ENCODE peak calls at places on chromosomes 1 and 21, in six cellular contexts. One of them, this sample, is unnamed.

GRCh38 chr1:215539803-215540575 is 27.1 kb upstream of the KCTD3 start:
- DNase-seq in breast epithelium: peak; percentile 64
- DNase-seq in thoracic aorta: no peak
- DNase-seq in bronchial epithelial cell: no peak
- DNase-seq in esophagus muscularis mucosa: no peak
- DNase-seq in epithelial cell of esophagus: no peak
- DNase-seq in this sample: peak; percentile 32

GRCh38 chr1:216064643-216065042 is 358.6 kb downstream of the USH2A start:
- DNase-seq in breast epithelium: no peak
- DNase-seq in epithelial cell of esophagus: peak; percentile 81
- DNase-seq in thoracic aorta: no peak
- DNase-seq in bronchial epithelial cell: peak; percentile 69
- DNase-seq in esophagus muscularis mucosa: no peak
- DNase-seq in this sample: no peak

GRCh38 chr1:3146458-3146857 is 77.5 kb downstream of the PRDM16 start:
- DNase-seq in bronchial epithelial cell: no peak
- DNase-seq in thoracic aorta: no peak
- DNase-seq in breast epithelium: no peak
- DNase-seq in epithelial cell of esophagus: no peak
- DNase-seq in esophagus muscularis mucosa: no peak
- DNase-seq in this sample: no peak

GRCh38 chr1:74205236-74205635 is 7.2 kb downstream of the FPGT start:
- DNase-seq in esophagus muscularis mucosa: no peak
- DNase-seq in thoracic aorta: no peak
- DNase-seq in bronchial epithelial cell: peak; percentile 2
- DNase-seq in breast epithelium: no peak
- DNase-seq in epithelial cell of esophagus: no peak
- DNase-seq in this sample: no peak

GRCh38 chr1:206472454-206472853 is 2.2 kb downstream of the IKBKE start:
- DNase-seq in breast epithelium: no peak
- DNase-seq in epithelial cell of esophagus: peak; percentile 49
- DNase-seq in bronchial epithelial cell: peak; percentile 35
- DNase-seq in thoracic aorta: no peak
- DNase-seq in esophagus muscularis mucosa: no peak
- DNase-seq in this sample: no peak

GRCh38 chr1:228014235-228014930 is 7.6 kb downstream of the WNT3A start:
- DNase-seq in esophagus muscularis mucosa: no peak
- DNase-seq in epithelial cell of esophagus: peak; percentile 86
- DNase-seq in breast epithelium: peak; percentile 50
- DNase-seq in thoracic aorta: no peak
- DNase-seq in bronchial epithelial cell: peak; percentile 85
- DNase-seq in this sample: no peak

GRCh38 chr1:145908653-145909052 is 1.2 kb downstream of the ITGA10 start:
- DNase-seq in bronchial epithelial cell: no peak
- DNase-seq in breast epithelium: no peak
- DNase-seq in epithelial cell of esophagus: no peak
- DNase-seq in thoracic aorta: no peak
- DNase-seq in esophagus muscularis mucosa: no peak
- DNase-seq in this sample: no peak

GRCh38 chr1:227903614-227904501 is 43.9 kb downstream of the WNT9A start:
- DNase-seq in esophagus muscularis mucosa: no peak
- DNase-seq in breast epithelium: no peak
- DNase-seq in epithelial cell of esophagus: no peak
- DNase-seq in bronchial epithelial cell: no peak
- DNase-seq in thoracic aorta: no peak
- DNase-seq in this sample: no peak

GRCh38 chr1:64550946-64551345 is 81.0 kb downstream of the CACHD1 start:
- DNase-seq in thoracic aorta: no peak
- DNase-seq in breast epithelium: no peak
- DNase-seq in bronchial epithelial cell: no peak
- DNase-seq in epithelial cell of esophagus: no peak
- DNase-seq in esophagus muscularis mucosa: no peak
- DNase-seq in this sample: no peak

DNA sequence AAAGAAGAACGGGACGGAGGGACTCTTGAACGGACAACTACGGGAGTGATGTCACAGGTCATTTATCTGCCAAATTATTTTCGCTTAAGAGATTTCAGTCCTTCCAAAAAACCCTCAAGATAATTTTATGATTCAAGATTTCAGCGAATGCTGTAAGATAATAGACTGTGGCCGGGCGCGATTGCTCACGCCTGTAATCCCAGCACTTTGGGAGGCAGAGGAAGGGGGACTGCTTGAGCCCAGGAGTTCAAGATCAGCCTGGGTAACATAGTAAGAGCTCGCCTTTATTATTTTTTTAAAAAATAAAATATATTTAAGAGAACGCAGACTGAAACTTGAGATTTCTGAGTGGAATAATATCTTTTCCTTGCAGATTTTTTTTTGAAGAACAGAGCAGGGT is 609 bp downstream of the RWDD2B start:
- DNase-seq in thoracic aorta: no peak
- DNase-seq in epithelial cell of esophagus: peak; percentile 13
- DNase-seq in esophagus muscularis mucosa: no peak
- DNase-seq in breast epithelium: no peak
- DNase-seq in bronchial epithelial cell: no peak
- DNase-seq in this sample: no peak
- H3K4me3 ChIP-seq in thoracic aorta: peak overlapping the region; percentile 90
- H3K4me3 ChIP-seq in epithelial cell of esophagus: peak overlapping the region; percentile 94
- H3K4me3 ChIP-seq in esophagus muscularis mucosa: peak overlapping the region; percentile 97
- H3K4me3 ChIP-seq in breast epithelium: peak overlapping the region; percentile 89
- H3K4me3 ChIP-seq in bronchial epithelial cell: peak overlapping the region; percentile 71
- H3K4me3 ChIP-seq in this sample: peak overlapping the region; percentile 90

GRCh38 chr1:47449702-47450552 is 12.1 kb downstream of the FOXD2 start:
- DNase-seq in esophagus muscularis mucosa: no peak
- DNase-seq in epithelial cell of esophagus: peak; percentile 24
- DNase-seq in breast epithelium: no peak
- DNase-seq in thoracic aorta: no peak
- DNase-seq in bronchial epithelial cell: no peak
- DNase-seq in this sample: no peak
- H3K4me3 ChIP-seq in esophagus muscularis mucosa: no peak overlapping the region
- H3K4me3 ChIP-seq in epithelial cell of esophagus: no peak overlapping the region
- H3K4me3 ChIP-seq in breast epithelium: no peak overlapping the region
- H3K4me3 ChIP-seq in thoracic aorta: no peak overlapping the region
- H3K4me3 ChIP-seq in bronchial epithelial cell: no peak overlapping the region
- H3K4me3 ChIP-seq in this sample: no peak overlapping the region

DNA sequence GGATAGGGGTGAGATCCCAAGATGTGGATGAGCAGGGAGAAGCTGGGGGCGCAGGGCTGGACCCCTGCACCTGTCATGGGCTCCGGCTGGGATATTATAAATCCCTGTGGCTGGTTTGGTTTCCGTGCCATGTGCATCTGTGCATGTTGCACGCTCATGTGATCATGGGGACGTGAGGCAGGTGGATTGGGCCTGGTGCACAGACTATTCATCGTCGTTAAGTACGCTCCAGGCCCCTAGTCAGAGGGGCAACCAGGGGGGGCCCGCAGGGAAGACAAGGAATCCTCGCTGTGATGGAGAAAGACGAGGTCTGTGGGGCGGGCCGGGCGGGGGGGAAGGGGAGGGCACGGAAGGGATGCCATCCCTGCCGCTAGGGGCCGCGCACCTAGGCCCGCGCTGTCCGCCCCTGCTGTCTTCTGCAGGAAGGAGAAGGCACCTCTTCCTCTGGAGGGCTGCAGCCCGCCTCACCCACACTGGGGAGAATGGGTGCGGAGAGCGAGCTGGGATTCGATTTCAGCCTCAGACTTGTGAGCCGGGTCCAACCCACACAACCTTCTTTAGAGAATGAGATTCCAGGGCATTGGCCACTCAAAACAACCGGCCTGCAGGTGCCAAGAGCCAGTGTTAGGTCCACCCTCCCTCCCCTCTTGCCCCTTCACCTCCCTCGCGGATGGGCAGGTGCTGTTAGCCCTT is 766 bp upstream of the LRP8 start:
- DNase-seq in thoracic aorta: no peak
- DNase-seq in esophagus muscularis mucosa: no peak
- DNase-seq in bronchial epithelial cell: no peak
- DNase-seq in breast epithelium: no peak
- DNase-seq in epithelial cell of esophagus: peak; percentile 14
- DNase-seq in this sample: no peak
- H3K4me3 ChIP-seq in thoracic aorta: peak overlapping the region; percentile 71
- H3K4me3 ChIP-seq in esophagus muscularis mucosa: peak overlapping the region; percentile 76
- H3K4me3 ChIP-seq in bronchial epithelial cell: peak overlapping the region; percentile 36
- H3K4me3 ChIP-seq in breast epithelium: no peak overlapping the region
- H3K4me3 ChIP-seq in epithelial cell of esophagus: no peak overlapping the region
- H3K4me3 ChIP-seq in this sample: peak overlapping the region; percentile 52

GRCh38 chr1:148264374-148265276 is 112.5 kb upstream of the NBPF11 start:
- DNase-seq in esophagus muscularis mucosa: no peak
- DNase-seq in thoracic aorta: no peak
- DNase-seq in breast epithelium: no peak
- DNase-seq in bronchial epithelial cell: peak; percentile 90
- DNase-seq in epithelial cell of esophagus: peak; percentile 90
- DNase-seq in this sample: peak; percentile 85
- H3K4me3 ChIP-seq in esophagus muscularis mucosa: no peak overlapping the region
- H3K4me3 ChIP-seq in thoracic aorta: peak overlapping the region; percentile 77
- H3K4me3 ChIP-seq in breast epithelium: no peak overlapping the region
- H3K4me3 ChIP-seq in bronchial epithelial cell: peak overlapping the region; percentile 49
- H3K4me3 ChIP-seq in epithelial cell of esophagus: peak overlapping the region; percentile 62
- H3K4me3 ChIP-seq in this sample: peak overlapping the region; percentile 49